ENCODE peak calls at places on chromosomes 7 and 10, in four cellular contexts. I is WTC11, W is K562, T is GM12878. E is an unnamed sample.

GRCh38 chr7:84975586-84976185 is 211.2 kb downstream of the SEMA3D start:
- DNase-seq in I (no peak), W (no peak), T (no peak), E (no peak)

GRCh38 chr10:34687434-34688205 is 127.5 kb downstream of the PARD3 start:
- DNase-seq in T (no peak), W (no peak), I (no peak), E (no peak)

GRCh38 chr7:15891151-15891842 is 204.8 kb upstream of the MEOX2 start:
- DNase-seq in W (no peak), T (no peak), I (no peak), E (no peak)

GRCh38 chr10:112298581-112298980 is 15.4 kb downstream of the TECTB start:
- DNase-seq in T (no peak), I (no peak), W (no peak), E (no peak)

GRCh38 chr10:123621492-123621891 is 44.7 kb upstream of the GPR26 start:
- DNase-seq in I (no peak), T (no peak), W (no peak), E (no peak)

GRCh38 chr7:774161-775109 is 47.4 kb upstream of the PRKAR1B start:
- DNase-seq in W (peak; percentile 29), T (no peak), I (peak; percentile 82), E (no peak)

GRCh38 chr7:151686016-151686766 is 166.5 kb upstream of the RHEB start:
- DNase-seq in W (no peak), T (no peak), I (no peak), E (no peak)

GRCh38 chr7:94710256-94710655 is 54.3 kb upstream of the SGCE start:
- DNase-seq in I (no peak), T (no peak), W (no peak), E (no peak)

GRCh38 chr10:124916098-124916584 is 25.8 kb upstream of the ZRANB1 start:
- DNase-seq in I (no peak), T (no peak), W (peak; percentile 24), E (no peak)

GRCh38 chr10:124917939-124918830 is 23.7 kb upstream of the ZRANB1 start:
- DNase-seq in W (no peak), T (no peak), I (no peak), E (no peak)

GRCh38 chr10:124918906-124919305 is 23.0 kb upstream of the ZRANB1 start:
- DNase-seq in T (no peak), W (no peak), I (no peak), E (no peak)

GRCh38 chr10:124916585-124917167 is 25.2 kb upstream of the ZRANB1 start:
- DNase-seq in W (peak; percentile 95), I (peak; percentile 97), T (peak; percentile 66), E (peak; percentile 89)

GRCh38 chr10:124917168-124917938 is 24.6 kb upstream of the ZRANB1 start:
- DNase-seq in W (peak; percentile 47), T (no peak), I (peak; percentile 31), E (peak; percentile 39)
- TF ChIP-seq ETV6 in W (no peak), T (no peak), I (no peak), E (no peak)

GRCh38 chr7:105438847-105439173 is 50.1 kb upstream of the SRPK2 start:
- DNase-seq in T (no peak), W (peak; percentile 75), I (no peak), E (peak; percentile 28)

GRCh38 chr7:105444342-105444938 is 55.7 kb upstream of the SRPK2 start:
- DNase-seq in I (no peak), T (no peak), W (no peak), E (no peak)

GRCh38 chr7:105438254-105438653 is 49.5 kb upstream of the SRPK2 start:
- DNase-seq in I (no peak), T (no peak), W (no peak), E (no peak)

DNA sequence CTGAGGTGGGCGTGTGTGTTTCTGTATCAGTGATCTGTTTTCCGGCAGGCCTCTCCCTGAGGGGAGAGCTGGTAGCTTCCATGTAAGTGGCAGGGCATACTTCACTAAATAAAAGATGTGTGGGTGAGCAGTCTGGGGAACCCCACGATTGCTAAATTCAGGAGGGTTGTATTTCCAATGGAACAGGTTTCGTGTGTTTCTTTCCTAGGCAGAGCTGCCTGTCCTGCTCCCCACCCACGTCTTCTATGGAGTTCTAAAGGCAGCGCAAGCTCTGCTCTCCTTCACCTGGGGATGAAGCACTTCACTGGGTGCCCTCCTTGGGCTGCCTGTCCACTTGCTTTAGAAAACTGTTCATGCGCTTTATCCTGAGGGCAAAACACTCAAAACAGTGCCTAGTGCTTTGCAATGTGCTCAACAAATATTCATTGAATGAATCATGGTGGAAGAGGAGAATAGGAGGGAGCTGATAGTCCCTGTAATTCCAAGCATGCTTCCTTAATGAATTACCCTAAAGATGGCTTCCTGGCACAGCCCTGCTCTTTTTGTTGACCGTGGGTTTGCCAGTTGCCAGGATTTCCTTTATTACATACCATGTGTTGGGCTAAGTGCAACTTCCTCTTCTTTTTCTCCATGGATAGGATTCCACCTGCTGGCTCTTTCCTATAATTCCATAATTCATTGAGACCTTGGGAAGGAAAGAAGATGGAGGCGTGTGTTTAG is 50.6 kb upstream of the SRPK2 start:
- DNase-seq in T (no peak), I (peak; percentile 17), W (no peak), E (peak; percentile 30)
- TF ChIP-seq ETV6 in T (no peak), I (no peak), W (no peak), E (no peak)

GRCh38 chr10:32160866-32161265 is 104.6 kb upstream of the KIF5B start:
- DNase-seq in T (no peak), W (no peak), I (no peak), E (no peak)
- TF ChIP-seq ETV6 in T (no peak), W (no peak), I (no peak), E (no peak)

GRCh38 chr10:122164028-122164601 is 107.0 kb upstream of the BTBD16 start:
- DNase-seq in W (no peak), I (no peak), T (no peak), E (no peak)
- TF ChIP-seq ETV6 in W (no peak), I (no peak), T (no peak), E (no peak)

GRCh38 chr7:74583630-74584029 is 73.9 kb upstream of the GTF2I start:
- DNase-seq in I (no peak), W (no peak), T (no peak), E (no peak)
- TF ChIP-seq ETV6 in I (no peak), W (no peak), T (no peak), E (no peak)

GRCh38 chr7:83837683-83838082 is 188.7 kb upstream of the SEMA3E start:
- DNase-seq in T (peak; percentile 1), I (no peak), W (no peak), E (no peak)
- TF ChIP-seq ETV6 in T (no peak), I (no peak), W (no peak), E (no peak)

E was measured in HepG2.